ENCODE peak calls at places on chromosomes 7 and 10, in eight cellular contexts. S is hippocampal formation; A is astrocyte of the spinal cord; F is SJSA1; V is AML-193; Z is stimulated activated CD8-positive, alpha-beta memory T cell treated with anti-CD3 and anti-CD28 coated beads, Interleukin-15, amount 100 ng/mL, for 1 hour; J is NCI-H460; O is activated CD4-positive, CD25-positive, alpha-beta regulatory T cell. H is an unnamed sample.
A peak's percentile ranks its signal among the peaks of the same experiment; 100 is the strongest.

GRCh38 chr10:132788180-132788830 is 2.4 kb upstream of the NKX6-2 start:
- DNase-seq in S (no peak), A (peak; percentile 9), F (no peak), V (no peak), Z (no peak), J (no peak), O (no peak), H (no peak)

GRCh38 chr7:95871078-95871848 is 98.9 kb downstream of the DYNC1I1 start:
- DNase-seq in S (peak; percentile 66), A (peak; percentile 59), F (peak; percentile 47), V (peak; percentile 37), Z (no peak), J (peak; percentile 62), O (no peak), H (peak; percentile 9)

GRCh38 chr7:11833431-11833830 is 1.4 kb upstream of the THSD7A start:
- DNase-seq in S (no peak), A (no peak), F (no peak), V (no peak), Z (no peak), J (no peak), O (no peak), H (no peak)

GRCh38 chr10:72637398-72637857 is 11.5 kb upstream of the MICU1 start:
- DNase-seq in S (no peak), A (peak; percentile 52), F (no peak), V (peak; percentile 70), Z (no peak), J (peak; percentile 51), O (no peak), H (no peak)

GRCh38 chr7:117219485-117219884 is 103.4 kb downstream of the WNT2 start:
- DNase-seq in S (no peak), A (no peak), F (peak; percentile 14), V (no peak), Z (no peak), J (no peak), O (no peak), H (no peak)

GRCh38 chr10:89875557-89875956 is 174.2 kb downstream of the KIF20B start:
- DNase-seq in S (no peak), A (no peak), F (no peak), V (no peak), Z (no peak), J (no peak), O (no peak), H (no peak)

GRCh38 chr10:118732253-118733194 is 22.2 kb downstream of the CACUL1 start:
- DNase-seq in S (no peak), A (no peak), F (no peak), V (no peak), Z (no peak), J (no peak), O (no peak), H (no peak)

GRCh38 chr10:70308121-70309060 is 24.6 kb upstream of the NPFFR1 start:
- DNase-seq in S (no peak), A (no peak), F (no peak), V (no peak), Z (no peak), J (no peak), O (no peak), H (no peak)

GRCh38 chr7:1324028-1324900 is 91.6 kb downstream of the UNCX start:
- DNase-seq in S (no peak), A (no peak), F (no peak), V (no peak), Z (no peak), J (no peak), O (no peak), H (no peak)

GRCh38 chr10:24793648-24794379 is 70.1 kb upstream of the ARHGAP21 start:
- DNase-seq in S (peak; percentile 46), A (peak; percentile 15), F (no peak), V (no peak), Z (no peak), J (no peak), O (no peak), H (no peak)

GRCh38 chr7:35691827-35692307 is 3.1 kb downstream of the HERPUD2 start:
- DNase-seq in S (no peak), A (no peak), F (no peak), V (peak; percentile 15), Z (no peak), J (no peak), O (no peak), H (no peak)

GRCh38 chr7:14585232-14585631 is 317.3 kb downstream of the DGKB start:
- DNase-seq in S (no peak), A (no peak), F (no peak), V (no peak), Z (no peak), J (no peak), O (no peak), H (no peak)

GRCh38 chr7:25813381-25813780 is 338.6 kb upstream of the NFE2L3 start:
- DNase-seq in S (no peak), A (no peak), F (no peak), V (no peak), Z (no peak), J (no peak), O (no peak), H (no peak)

GRCh38 chr10:103776878-103777591 is 78.3 kb downstream of the SH3PXD2A start:
- DNase-seq in S (no peak), A (no peak), F (no peak), V (no peak), Z (no peak), J (no peak), O (no peak), H (no peak)

GRCh38 chr10:79292789-79293746 is 54.2 kb upstream of the PPIF start:
- DNase-seq in S (no peak), A (no peak), F (no peak), V (peak; percentile 12), Z (no peak), J (peak; percentile 18), O (no peak), H (no peak)

GRCh38 chr7:23539494-23539907 is 7.7 kb upstream of the TRA2A start:
- DNase-seq in S (no peak), A (no peak), F (peak; percentile 27), V (no peak), Z (no peak), J (no peak), O (no peak), H (no peak)

GRCh38 chr10:23918090-23918704 is 290.7 kb upstream of the KIAA1217 start:
- DNase-seq in S (no peak), A (no peak), F (no peak), V (no peak), Z (no peak), J (no peak), O (no peak), H (no peak)

GRCh38 chr10:75878586-75878985 is 447.2 kb downstream of the LRMDA start:
- DNase-seq in S (no peak), A (no peak), F (no peak), V (no peak), Z (no peak), J (no peak), O (no peak), H (no peak)